ENCODE peak calls at places on chromosomes 7 and 10, in nine cellular contexts. X, T, W, R, C, S, H, O and U are unnamed samples.

GRCh38 chr10:104387130-104387888 is 33.7 kb downstream of the CFAP58 start:
- DNase-seq in O (no peak), H (no peak), X (no peak), S (no peak), C (no peak), R (no peak), T (no peak), W (no peak), U (no peak)

GRCh38 chr10:5832946-5833345 is 19.7 kb upstream of the GDI2 start:
- DNase-seq in H (no peak), T (no peak), C (no peak), R (no peak), S (peak), O (no peak), W (no peak), X (no peak), U (no peak)

GRCh38 chr7:24978837-24979469 is 1.0 kb downstream of the OSBPL3 start:
- DNase-seq in S (peak), W (peak), C (no peak), X (peak), R (no peak), T (peak), H (peak), O (no peak), U (peak)

GRCh38 chr7:37285701-37286475 is 162.8 kb downstream of the ELMO1 start:
- DNase-seq in X (no peak), T (no peak), H (no peak), W (no peak), R (no peak), C (no peak), S (peak), O (no peak), U (no peak)

GRCh38 chr10:13961096-13961495 is 369.6 kb downstream of the FRMD4A start:
- DNase-seq in X (no peak), C (no peak), H (no peak), R (no peak), O (no peak), S (no peak), W (peak), T (no peak), U (no peak)

GRCh38 chr7:139033346-139034114 is 2.3 kb downstream of the ZC3HAV1L start:
- DNase-seq in R (no peak), H (no peak), C (no peak), X (no peak), T (peak), O (no peak), S (no peak), W (no peak), U (no peak)

GRCh38 chr7:90512841-90513254 is 43.4 kb downstream of the PTTG1IP2 start:
- DNase-seq in X (no peak), H (no peak), O (no peak), T (no peak), C (no peak), R (no peak), S (no peak), W (no peak), U (no peak)

GRCh38 chr7:137757146-137757925 is 89.4 kb downstream of the DGKI start:
- DNase-seq in X (no peak), R (no peak), C (no peak), H (no peak), O (no peak), W (peak), T (no peak), S (no peak), U (no peak)

GRCh38 chr7:30546596-30546995 is 42.0 kb upstream of the GGCT start:
- DNase-seq in R (no peak), T (no peak), H (no peak), W (no peak), O (no peak), S (no peak), X (no peak), C (no peak), U (no peak)

GRCh38 chr7:120582916-120583315 is 275.0 kb downstream of the TSPAN12 start:
- DNase-seq in C (no peak), X (no peak), H (no peak), S (no peak), R (no peak), O (no peak), T (no peak), W (no peak), U (no peak)

GRCh38 chr7:37971491-37971890 is 51.1 kb downstream of the EPDR1 start:
- DNase-seq in S (no peak), T (no peak), R (no peak), X (no peak), O (no peak), H (no peak), C (no peak), W (no peak), U (no peak)

GRCh38 chr10:84075226-84076046 is 63.9 kb upstream of the GHITM start:
- DNase-seq in W (no peak), C (no peak), T (no peak), R (no peak), H (no peak), X (peak), S (peak), O (no peak), U (no peak)

GRCh38 chr10:86659161-86659691 is 4.9 kb downstream of the OPN4 start:
- DNase-seq in O (no peak), W (no peak), H (no peak), C (no peak), T (no peak), X (no peak), S (peak), R (no peak), U (no peak)

GRCh38 chr10:86298501-86299001 is 68.0 kb downstream of the GRID1 start:
- DNase-seq in W (no peak), O (no peak), R (peak), T (peak), C (no peak), S (peak), H (no peak), X (no peak), U (no peak)

GRCh38 chr10:33412261-33413092 is 78.0 kb upstream of the NRP1 start:
- DNase-seq in H (no peak), S (no peak), O (peak), T (no peak), R (peak), X (no peak), W (peak), C (no peak), U (no peak)

GRCh38 chr7:50281680-50282445 is 22.7 kb upstream of the IKZF1 start:
- DNase-seq in C (no peak), O (no peak), T (no peak), X (no peak), H (no peak), W (no peak), S (no peak), R (peak), U (no peak)

GRCh38 chr7:48158404-48158803 is 12.9 kb upstream of the ABCA13 start:
- DNase-seq in W (peak), T (no peak), X (no peak), R (no peak), C (no peak), H (no peak), O (no peak), S (no peak), U (no peak)

GRCh38 chr10:93180402-93181040 is 106.8 kb downstream of the CYP26A1 start:
- DNase-seq in H (no peak), S (no peak), W (peak), C (peak), O (peak), T (no peak), X (no peak), R (peak), U (no peak)

GRCh38 chr7:32379486-32380115 is 110.6 kb downstream of the LSM5 start:
- DNase-seq in C (no peak), O (no peak), S (no peak), H (no peak), R (no peak), X (no peak), T (no peak), W (no peak), U (no peak)

GRCh38 chr10:104577861-104578480 is 63.1 kb upstream of the SORCS3 start:
- DNase-seq in H (no peak), O (no peak), W (no peak), X (peak), T (no peak), S (peak), R (no peak), C (no peak), U (no peak)

GRCh38 chr10:12144538-12144937 is 15.1 kb downstream of the SEC61A2 start:
- DNase-seq in C (no peak), H (no peak), T (no peak), R (no peak), O (no peak), S (no peak), W (no peak), X (no peak), U (no peak)

GRCh38 chr10:78902815-78903214 is 166.0 kb upstream of the ZMIZ1 start:
- DNase-seq in H (no peak), T (peak), R (peak), W (no peak), X (no peak), O (peak), C (no peak), S (no peak), U (no peak)

GRCh38 chr10:72690071-72690755 is 1.7 kb upstream of the MCU start:
- DNase-seq in R (no peak), C (no peak), X (no peak), W (no peak), S (no peak), O (no peak), T (no peak), H (no peak), U (peak)

GRCh38 chr10:72692897-72693598 is 1.1 kb downstream of the MCU start:
- DNase-seq in T (no peak), O (no peak), R (no peak), S (no peak), C (no peak), H (no peak), X (no peak), W (peak), U (no peak)

GRCh38 chr10:72693599-72693915 is 1.6 kb downstream of the MCU start:
- DNase-seq in H (no peak), S (no peak), C (no peak), T (no peak), O (no peak), W (no peak), R (no peak), X (no peak), U (no peak)

GRCh38 chr10:72691470-72692056 is 380 bp upstream of the MCU start:
- DNase-seq in X (peak), O (no peak), T (no peak), S (no peak), H (no peak), C (no peak), R (no peak), W (no peak), U (no peak)

DNA sequence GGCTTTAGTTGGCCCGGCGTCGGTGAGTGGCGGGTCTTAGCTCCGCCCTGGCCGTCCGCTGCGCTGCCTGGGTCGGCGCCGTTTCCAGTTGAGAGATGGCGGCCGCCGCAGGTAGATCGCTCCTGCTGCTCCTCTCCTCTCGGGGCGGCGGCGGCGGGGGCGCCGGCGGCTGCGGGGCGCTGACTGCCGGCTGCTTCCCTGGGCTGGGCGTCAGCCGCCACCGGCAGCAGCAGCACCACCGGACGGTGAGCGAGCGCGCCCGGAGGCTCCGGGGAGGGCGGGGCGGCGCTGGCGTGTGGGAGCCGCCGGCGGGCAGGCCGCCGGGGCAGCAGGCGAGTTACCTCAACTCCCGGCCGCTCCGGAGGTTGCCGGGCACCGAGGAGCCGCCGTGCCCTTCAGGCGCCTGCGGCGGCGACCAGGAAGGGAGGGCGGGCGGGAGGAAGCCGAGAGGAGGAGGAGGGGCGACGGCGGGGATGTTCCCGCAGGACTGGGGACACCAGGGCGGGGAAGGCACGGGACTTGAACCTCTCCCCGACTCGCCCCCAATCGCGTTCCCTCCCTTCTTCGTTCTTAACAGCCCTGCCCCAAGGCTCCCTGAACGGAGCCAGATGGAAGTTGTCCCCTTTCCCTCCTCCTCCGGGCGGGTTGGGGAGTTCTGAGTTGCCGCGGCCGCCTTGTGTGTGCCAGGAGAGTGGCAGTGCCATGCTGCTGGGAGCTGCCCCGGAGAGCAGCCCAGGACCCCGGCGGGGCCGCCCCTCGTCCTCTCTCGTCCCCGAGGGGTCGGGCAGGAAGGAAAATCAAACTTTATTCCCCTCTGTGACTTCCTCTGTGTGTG is at the start of gene MCU:
- DNase-seq in T (peak), C (peak), S (peak), W (peak), O (peak), H (peak), R (peak), X (peak), U (peak)
- TF ChIP-seq CTCF in T (no peak), C (no peak), S (no peak), W (no peak), O (no peak), H (no peak), R (no peak), X (no peak), U (no peak)

DNA sequence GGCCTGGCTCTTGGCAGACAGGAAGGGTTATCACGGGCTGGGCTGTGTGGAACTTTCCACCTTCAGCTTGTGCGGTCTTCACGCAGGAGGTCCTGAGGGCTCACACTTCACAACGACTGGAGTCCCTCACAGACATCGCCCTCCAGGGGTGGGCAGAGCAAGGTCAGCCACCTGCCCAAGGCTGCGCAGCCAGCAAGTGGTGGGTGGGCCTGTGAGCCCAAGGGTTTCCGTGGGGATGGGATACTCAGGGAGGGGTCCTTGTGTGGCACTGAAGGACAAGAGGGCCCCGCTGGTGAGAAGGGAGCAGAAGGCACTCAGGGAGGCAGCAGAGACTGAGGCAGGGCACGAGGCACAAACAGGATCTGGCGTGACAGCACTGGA is 22.0 kb downstream of the PDIA4 start:
- DNase-seq in S (no peak), R (no peak), X (no peak), C (no peak), W (no peak), T (no peak), H (no peak), O (no peak), U (no peak)
- TF ChIP-seq CTCF in S (no peak), R (no peak), X (no peak), C (no peak), W (no peak), T (no peak), H (no peak), O (no peak), U (no peak)

GRCh38 chr7:116672596-116673503 is 854 bp downstream of the MET start:
- DNase-seq in O (no peak), S (peak), C (no peak), W (no peak), H (no peak), T (no peak), R (peak), X (peak), U (peak)

GRCh38 chr7:116670409-116671036 is 1.5 kb upstream of the MET start:
- DNase-seq in W (no peak), H (no peak), R (no peak), C (no peak), O (no peak), S (no peak), T (no peak), X (no peak), U (no peak)

GRCh38 chr7:116671111-116671510 is 885 bp upstream of the MET start:
- DNase-seq in H (no peak), X (no peak), O (no peak), C (no peak), T (no peak), R (no peak), W (no peak), S (no peak), U (no peak)

GRCh38 chr7:116673504-116673865 is 1.5 kb downstream of the MET start:
- DNase-seq in C (no peak), H (no peak), X (no peak), R (no peak), T (no peak), O (no peak), S (no peak), W (no peak), U (no peak)

DNA sequence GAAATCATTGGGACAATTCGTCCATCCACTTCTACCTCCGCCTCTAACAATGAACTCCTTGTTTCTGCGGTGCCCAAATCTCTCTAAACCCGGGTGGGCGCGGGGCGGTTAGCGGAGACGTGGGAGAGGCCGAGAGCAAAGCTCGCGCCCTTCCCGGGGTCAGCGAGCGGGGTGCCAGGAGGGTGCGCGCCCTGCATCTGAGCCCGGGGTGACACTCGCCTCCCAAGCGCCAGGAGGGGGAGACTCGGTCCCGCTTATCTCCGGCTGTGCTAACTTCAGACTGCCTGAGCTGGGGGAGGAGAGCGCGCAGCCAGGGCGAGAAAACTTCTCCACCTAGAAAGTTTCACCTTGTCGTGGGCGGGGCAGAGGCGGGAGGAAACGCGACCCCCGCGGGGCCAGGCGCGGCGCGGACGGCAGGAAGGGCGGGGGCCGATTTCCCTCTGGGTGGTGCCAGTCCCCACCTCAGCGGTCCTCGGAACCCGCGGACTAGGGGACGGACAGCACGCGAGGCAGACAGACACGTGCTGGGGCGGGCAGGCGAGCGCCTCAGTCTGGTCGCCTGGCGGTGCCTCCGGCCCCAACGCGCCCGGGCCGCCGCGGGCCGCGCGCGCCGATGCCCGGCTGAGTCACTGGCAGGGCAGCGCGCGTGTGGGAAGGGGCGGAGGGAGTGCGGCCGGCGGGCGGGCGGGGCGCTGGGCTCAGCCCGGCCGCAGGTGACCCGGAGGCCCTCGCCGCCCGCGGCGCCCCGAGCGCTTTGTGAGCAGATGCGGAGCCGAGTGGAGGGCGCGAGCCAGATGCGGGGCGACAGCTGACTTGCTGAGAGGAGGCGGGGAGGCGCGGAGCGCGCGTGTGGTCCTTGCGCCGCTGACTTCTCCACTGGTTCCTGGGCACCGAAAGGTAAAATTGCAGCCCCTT is at the start of gene MET:
- DNase-seq in O (peak), S (peak), T (peak), H (peak), W (peak), X (peak), R (peak), C (peak), U (peak)
- TF ChIP-seq CTCF in O (peak), S (peak), T (peak), H (no peak), W (peak), X (peak), R (no peak), C (peak), U (peak)

GRCh38 chr10:76436367-76436766 is 1004.9 kb downstream of the LRMDA start:
- DNase-seq in W (no peak), C (no peak), X (no peak), T (no peak), O (no peak), H (no peak), R (no peak), S (no peak), U (no peak)

GRCh38 chr10:76435154-76435553 is 1003.7 kb downstream of the LRMDA start:
- DNase-seq in X (no peak), S (no peak), W (no peak), T (no peak), H (no peak), C (no peak), O (no peak), R (no peak), U (no peak)

GRCh38 chr10:76433161-76434005 is 1002.0 kb downstream of the LRMDA start:
- DNase-seq in H (no peak), R (no peak), O (no peak), X (no peak), W (peak), T (no peak), C (no peak), S (peak), U (no peak)

GRCh38 chr10:76432274-76433012 is 1001.0 kb downstream of the LRMDA start:
- DNase-seq in C (peak), S (peak), O (peak), H (no peak), W (peak), R (peak), T (no peak), X (peak), U (no peak)

DNA sequence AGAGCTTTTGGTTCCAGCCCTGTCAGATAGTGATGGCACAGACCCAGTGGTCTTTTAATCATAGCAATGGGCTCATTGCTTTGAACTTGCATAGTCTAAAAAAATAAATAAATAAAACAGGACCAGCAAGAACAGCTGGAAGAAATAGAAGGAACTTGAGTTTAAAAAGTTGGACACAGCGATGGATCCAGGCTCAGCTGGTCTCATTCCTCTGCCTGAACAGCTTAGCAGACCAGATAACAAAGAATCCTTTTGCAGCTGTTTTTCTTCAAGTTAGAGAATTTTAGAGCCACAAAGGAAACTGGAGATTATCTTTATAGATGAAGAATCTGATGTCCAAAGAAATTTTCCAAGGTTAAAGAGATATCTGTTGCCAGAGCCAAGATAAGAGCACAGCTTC is 1005.6 kb downstream of the LRMDA start:
- DNase-seq in O (no peak), S (no peak), R (no peak), C (no peak), H (no peak), T (no peak), W (no peak), X (no peak), U (no peak)
- TF ChIP-seq CTCF in O (no peak), S (no peak), R (no peak), C (no peak), H (no peak), T (no peak), W (no peak), X (no peak), U (no peak)

GRCh38 chr7:55054252-55054651 is 35.4 kb downstream of the EGFR start:
- DNase-seq in O (no peak), T (no peak), H (no peak), C (no peak), R (no peak), X (no peak), S (no peak), W (no peak), U (no peak)
- TF ChIP-seq CTCF in O (peak), T (no peak), H (no peak), C (peak), R (no peak), X (no peak), S (no peak), W (no peak), U (no peak)

DNA sequence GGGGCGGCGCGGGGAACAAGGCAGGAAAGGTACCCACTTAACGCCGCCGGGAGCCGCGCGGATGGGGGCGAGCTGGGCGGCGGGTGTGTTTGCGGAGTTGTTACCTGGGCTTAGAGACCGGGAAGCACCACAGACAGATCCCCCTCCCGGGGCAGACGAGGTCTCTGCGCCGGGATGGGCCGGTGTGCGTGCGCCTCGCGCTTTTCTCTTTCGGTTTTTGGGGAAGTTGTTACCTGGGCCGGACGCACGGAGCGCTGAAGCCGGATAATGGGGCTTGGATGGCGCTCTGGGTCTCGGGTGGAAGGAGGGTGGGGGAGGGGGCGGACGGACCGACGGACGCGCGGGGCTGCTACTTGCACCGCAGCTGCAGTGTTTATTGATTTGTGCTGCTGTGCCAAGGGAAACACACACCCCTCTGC is 1.2 kb downstream of the ZEB1 start:
- DNase-seq in S (peak), W (peak), C (no peak), T (peak), H (peak), X (peak), R (peak), O (peak), U (peak)
- TF ChIP-seq CTCF in S (no peak), W (peak), C (no peak), T (no peak), H (no peak), X (no peak), R (no peak), O (peak), U (no peak)